ENCODE peak calls at places on chromosomes 6 and 20, in eight cellular contexts. One of them, this sample, is unnamed.

GRCh38 chr6:149012040-149012545 is 265.3 kb downstream of the UST start:
- DNase-seq in ovary: no peak
- DNase-seq in mammary epithelial cell: peak; percentile 90
- DNase-seq in stimulated activated CD8-positive, alpha-beta memory T cell treated with anti-CD3 and anti-CD28 coated beads, Interleukin-12 subunit alpha, Interleukin-12 subunit beta, amount 100 ng/mL, for 1 hour: no peak
- DNase-seq in Right ventricle myocardium superior: no peak
- DNase-seq in A673: peak; percentile 56
- DNase-seq in NCI-H524: no peak
- DNase-seq in AG08395: peak; percentile 93
- DNase-seq in this sample: no peak

GRCh38 chr20:9180480-9181257 is 111.8 kb downstream of the PLCB4 start:
- DNase-seq in ovary: no peak
- DNase-seq in mammary epithelial cell: no peak
- DNase-seq in stimulated activated CD8-positive, alpha-beta memory T cell treated with anti-CD3 and anti-CD28 coated beads, Interleukin-12 subunit alpha, Interleukin-12 subunit beta, amount 100 ng/mL, for 1 hour: no peak
- DNase-seq in Right ventricle myocardium superior: no peak
- DNase-seq in A673: no peak
- DNase-seq in NCI-H524: peak; percentile 85
- DNase-seq in AG08395: no peak
- DNase-seq in this sample: no peak

GRCh38 chr20:20076297-20077065 is 24.1 kb downstream of the CFAP61 start:
- DNase-seq in ovary: no peak
- DNase-seq in mammary epithelial cell: peak; percentile 26
- DNase-seq in stimulated activated CD8-positive, alpha-beta memory T cell treated with anti-CD3 and anti-CD28 coated beads, Interleukin-12 subunit alpha, Interleukin-12 subunit beta, amount 100 ng/mL, for 1 hour: no peak
- DNase-seq in Right ventricle myocardium superior: no peak
- DNase-seq in A673: peak; percentile 30
- DNase-seq in NCI-H524: no peak
- DNase-seq in AG08395: peak; percentile 77
- DNase-seq in this sample: no peak

GRCh38 chr6:131129657-131130545 is 5.4 kb upstream of the AKAP7 start:
- DNase-seq in ovary: no peak
- DNase-seq in mammary epithelial cell: peak; percentile 32
- DNase-seq in stimulated activated CD8-positive, alpha-beta memory T cell treated with anti-CD3 and anti-CD28 coated beads, Interleukin-12 subunit alpha, Interleukin-12 subunit beta, amount 100 ng/mL, for 1 hour: no peak
- DNase-seq in Right ventricle myocardium superior: no peak
- DNase-seq in A673: no peak
- DNase-seq in NCI-H524: no peak
- DNase-seq in AG08395: no peak
- DNase-seq in this sample: no peak

GRCh38 chr6:151236668-151237401 is 2.9 kb upstream of the AKAP12 start:
- DNase-seq in ovary: no peak
- DNase-seq in mammary epithelial cell: no peak
- DNase-seq in stimulated activated CD8-positive, alpha-beta memory T cell treated with anti-CD3 and anti-CD28 coated beads, Interleukin-12 subunit alpha, Interleukin-12 subunit beta, amount 100 ng/mL, for 1 hour: no peak
- DNase-seq in Right ventricle myocardium superior: no peak
- DNase-seq in A673: no peak
- DNase-seq in NCI-H524: no peak
- DNase-seq in AG08395: no peak
- DNase-seq in this sample: no peak

GRCh38 chr20:4067600-4068261 is 52.4 kb upstream of the RNF24 start:
- DNase-seq in ovary: no peak
- DNase-seq in mammary epithelial cell: peak; percentile 78
- DNase-seq in stimulated activated CD8-positive, alpha-beta memory T cell treated with anti-CD3 and anti-CD28 coated beads, Interleukin-12 subunit alpha, Interleukin-12 subunit beta, amount 100 ng/mL, for 1 hour: no peak
- DNase-seq in Right ventricle myocardium superior: no peak
- DNase-seq in A673: no peak
- DNase-seq in NCI-H524: no peak
- DNase-seq in AG08395: peak; percentile 72
- DNase-seq in this sample: no peak

GRCh38 chr20:17969884-17970409 is 1.1 kb downstream of the MGME1 start:
- DNase-seq in ovary: no peak
- DNase-seq in mammary epithelial cell: peak; percentile 55
- DNase-seq in stimulated activated CD8-positive, alpha-beta memory T cell treated with anti-CD3 and anti-CD28 coated beads, Interleukin-12 subunit alpha, Interleukin-12 subunit beta, amount 100 ng/mL, for 1 hour: no peak
- DNase-seq in Right ventricle myocardium superior: peak; percentile 56
- DNase-seq in A673: no peak
- DNase-seq in NCI-H524: peak; percentile 14
- DNase-seq in AG08395: peak; percentile 44
- DNase-seq in this sample: no peak

GRCh38 chr6:13573669-13574110 is 711 bp upstream of the SIRT5 start:
- DNase-seq in ovary: no peak
- DNase-seq in mammary epithelial cell: peak; percentile 30
- DNase-seq in stimulated activated CD8-positive, alpha-beta memory T cell treated with anti-CD3 and anti-CD28 coated beads, Interleukin-12 subunit alpha, Interleukin-12 subunit beta, amount 100 ng/mL, for 1 hour: no peak
- DNase-seq in Right ventricle myocardium superior: peak; percentile 53
- DNase-seq in A673: peak; percentile 39
- DNase-seq in NCI-H524: no peak
- DNase-seq in AG08395: peak; percentile 53
- DNase-seq in this sample: no peak

GRCh38 chr20:7291319-7291943 is 523.9 kb downstream of the BMP2 start:
- DNase-seq in ovary: no peak
- DNase-seq in mammary epithelial cell: no peak
- DNase-seq in stimulated activated CD8-positive, alpha-beta memory T cell treated with anti-CD3 and anti-CD28 coated beads, Interleukin-12 subunit alpha, Interleukin-12 subunit beta, amount 100 ng/mL, for 1 hour: no peak
- DNase-seq in Right ventricle myocardium superior: no peak
- DNase-seq in A673: no peak
- DNase-seq in NCI-H524: no peak
- DNase-seq in AG08395: no peak
- DNase-seq in this sample: no peak

GRCh38 chr6:92479821-92480220 is 939.5 kb downstream of the EPHA7 start:
- DNase-seq in ovary: no peak
- DNase-seq in mammary epithelial cell: no peak
- DNase-seq in stimulated activated CD8-positive, alpha-beta memory T cell treated with anti-CD3 and anti-CD28 coated beads, Interleukin-12 subunit alpha, Interleukin-12 subunit beta, amount 100 ng/mL, for 1 hour: no peak
- DNase-seq in Right ventricle myocardium superior: no peak
- DNase-seq in A673: peak; percentile 47
- DNase-seq in NCI-H524: no peak
- DNase-seq in AG08395: no peak
- DNase-seq in this sample: no peak

GRCh38 chr6:117906905-117907599 is at the start of gene SLC35F1:
- DNase-seq in ovary: no peak
- DNase-seq in mammary epithelial cell: peak; percentile 25
- DNase-seq in stimulated activated CD8-positive, alpha-beta memory T cell treated with anti-CD3 and anti-CD28 coated beads, Interleukin-12 subunit alpha, Interleukin-12 subunit beta, amount 100 ng/mL, for 1 hour: no peak
- DNase-seq in Right ventricle myocardium superior: peak; percentile 49
- DNase-seq in A673: peak; percentile 56
- DNase-seq in NCI-H524: peak; percentile 63
- DNase-seq in AG08395: peak; percentile 39
- DNase-seq in this sample: peak; percentile 39

GRCh38 chr6:142474446-142475289 is 172.9 kb downstream of the ADGRG6 start:
- DNase-seq in ovary: no peak
- DNase-seq in mammary epithelial cell: peak; percentile 68
- DNase-seq in stimulated activated CD8-positive, alpha-beta memory T cell treated with anti-CD3 and anti-CD28 coated beads, Interleukin-12 subunit alpha, Interleukin-12 subunit beta, amount 100 ng/mL, for 1 hour: no peak
- DNase-seq in Right ventricle myocardium superior: no peak
- DNase-seq in A673: peak; percentile 65
- DNase-seq in NCI-H524: peak; percentile 41
- DNase-seq in AG08395: peak; percentile 57
- DNase-seq in this sample: peak; percentile 14

GRCh38 chr6:140079328-140079727 is 704.9 kb upstream of the CITED2 start:
- DNase-seq in ovary: peak; percentile 58
- DNase-seq in mammary epithelial cell: no peak
- DNase-seq in stimulated activated CD8-positive, alpha-beta memory T cell treated with anti-CD3 and anti-CD28 coated beads, Interleukin-12 subunit alpha, Interleukin-12 subunit beta, amount 100 ng/mL, for 1 hour: no peak
- DNase-seq in Right ventricle myocardium superior: peak; percentile 66
- DNase-seq in A673: peak; percentile 72
- DNase-seq in NCI-H524: no peak
- DNase-seq in AG08395: no peak
- DNase-seq in this sample: no peak

GRCh38 chr6:16223362-16223761 is 15.0 kb upstream of the GMPR start:
- DNase-seq in ovary: no peak
- DNase-seq in mammary epithelial cell: no peak
- DNase-seq in stimulated activated CD8-positive, alpha-beta memory T cell treated with anti-CD3 and anti-CD28 coated beads, Interleukin-12 subunit alpha, Interleukin-12 subunit beta, amount 100 ng/mL, for 1 hour: no peak
- DNase-seq in Right ventricle myocardium superior: no peak
- DNase-seq in A673: no peak
- DNase-seq in NCI-H524: no peak
- DNase-seq in AG08395: no peak
- DNase-seq in this sample: no peak

GRCh38 chr20:44017905-44018683 is 103.4 kb downstream of the TOX2 start:
- DNase-seq in ovary: peak; percentile 30
- DNase-seq in mammary epithelial cell: peak; percentile 87
- DNase-seq in stimulated activated CD8-positive, alpha-beta memory T cell treated with anti-CD3 and anti-CD28 coated beads, Interleukin-12 subunit alpha, Interleukin-12 subunit beta, amount 100 ng/mL, for 1 hour: no peak
- DNase-seq in Right ventricle myocardium superior: no peak
- DNase-seq in A673: peak; percentile 92
- DNase-seq in NCI-H524: peak; percentile 98
- DNase-seq in AG08395: peak; percentile 82
- DNase-seq in this sample: no peak

GRCh38 chr6:170040115-170040500 is 250.8 kb downstream of the DLL1 start:
- DNase-seq in ovary: no peak
- DNase-seq in mammary epithelial cell: no peak
- DNase-seq in stimulated activated CD8-positive, alpha-beta memory T cell treated with anti-CD3 and anti-CD28 coated beads, Interleukin-12 subunit alpha, Interleukin-12 subunit beta, amount 100 ng/mL, for 1 hour: no peak
- DNase-seq in Right ventricle myocardium superior: peak; percentile 13
- DNase-seq in A673: no peak
- DNase-seq in NCI-H524: no peak
- DNase-seq in AG08395: no peak
- DNase-seq in this sample: no peak